ENCODE peak calls at places on chromosomes 16 and 17, in nine cellular contexts. G is AML-193; T is lung microvascular endothelial cell; A is stimulated activated CD8-positive, alpha-beta memory T cell treated with anti-CD3 and anti-CD28 coated beads, Interleukin-2, amount 100 ng/mL, for 48 hours; B is HT-29; L is left kidney; Z is amniotic epithelial cell; C is NCI-H2081; D is left colon. V is an unnamed sample.

GRCh38 chr16:87332150-87332549 is 15.0 kb upstream of the C16orf95 start:
- DNase-seq in G (no peak), T (no peak), A (no peak), B (no peak), L (no peak), Z (peak; percentile 16), C (no peak), D (no peak), V (no peak)

GRCh38 chr16:27404163-27404823 is 2.3 kb downstream of the IL21R start:
- DNase-seq in G (no peak), T (no peak), A (no peak), B (no peak), L (no peak), Z (no peak), C (no peak), D (no peak), V (no peak)

GRCh38 chr17:80224683-80225082 is 4.5 kb downstream of the SLC26A11 start:
- DNase-seq in G (no peak), T (no peak), A (no peak), B (no peak), L (no peak), Z (no peak), C (no peak), D (no peak), V (no peak)

GRCh38 chr17:56629450-56630187 is 36.1 kb downstream of the NOG start:
- DNase-seq in G (no peak), T (peak; percentile 8), A (no peak), B (peak; percentile 12), L (peak; percentile 53), Z (peak; percentile 2), C (no peak), D (no peak), V (no peak)

GRCh38 chr16:87308826-87309225 is 8.4 kb downstream of the C16orf95 start:
- DNase-seq in G (no peak), T (no peak), A (no peak), B (no peak), L (no peak), Z (no peak), C (no peak), D (no peak), V (no peak)

GRCh38 chr17:78958556-78959191 is 21.0 kb downstream of the LGALS3BP start:
- DNase-seq in G (no peak), T (peak; percentile 28), A (no peak), B (peak; percentile 66), L (no peak), Z (peak; percentile 79), C (no peak), D (no peak), V (no peak)

GRCh38 chr17:6172642-6173330 is 102.6 kb downstream of the WSCD1 start:
- DNase-seq in G (no peak), T (no peak), A (no peak), B (no peak), L (no peak), Z (no peak), C (no peak), D (no peak), V (no peak)

GRCh38 chr16:75385507-75386152 is 47.7 kb downstream of the CFDP1 start:
- DNase-seq in G (peak; percentile 80), T (peak; percentile 85), A (no peak), B (peak; percentile 80), L (peak; percentile 81), Z (peak; percentile 85), C (peak; percentile 28), D (no peak), V (peak; percentile 23)

GRCh38 chr17:320809-321385 is 31.7 kb downstream of the RPH3AL start:
- DNase-seq in G (no peak), T (no peak), A (no peak), B (peak; percentile 69), L (peak; percentile 91), Z (no peak), C (no peak), D (no peak), V (no peak)

GRCh38 chr16:11064202-11064540 is 119.8 kb downstream of the CLEC16A start:
- DNase-seq in G (no peak), T (no peak), A (no peak), B (no peak), L (no peak), Z (no peak), C (no peak), D (no peak), V (no peak)

GRCh38 chr17:36600936-36601302 is 464 bp upstream of the MRM1 start:
- DNase-seq in G (no peak), T (no peak), A (peak; percentile 12), B (no peak), L (no peak), Z (no peak), C (no peak), D (no peak), V (no peak)

GRCh38 chr16:818592-818991 is 18.1 kb upstream of the GNG13 start:
- DNase-seq in G (no peak), T (no peak), A (no peak), B (no peak), L (no peak), Z (no peak), C (no peak), D (no peak), V (no peak)

GRCh38 chr17:21200590-21201301 is 13.2 kb downstream of the TMEM11 start:
- DNase-seq in G (no peak), T (no peak), A (no peak), B (no peak), L (no peak), Z (no peak), C (no peak), D (no peak), V (no peak)

GRCh38 chr17:57833597-57833939 is 16.3 kb downstream of the MRPS23 start:
- DNase-seq in G (no peak), T (no peak), A (no peak), B (no peak), L (no peak), Z (no peak), C (no peak), D (no peak), V (no peak)

GRCh38 chr16:4123617-4124300 is 7.5 kb upstream of the ADCY9 start:
- DNase-seq in G (no peak), T (no peak), A (no peak), B (no peak), L (no peak), Z (peak; percentile 33), C (no peak), D (no peak), V (no peak)

GRCh38 chr16:2736476-2737237 is 15.8 kb upstream of the SRRM2 start:
- DNase-seq in G (no peak), T (no peak), A (no peak), B (no peak), L (no peak), Z (no peak), C (no peak), D (no peak), V (no peak)

GRCh38 chr17:72554508-72554907 is 433.7 kb downstream of the SOX9 start:
- DNase-seq in G (no peak), T (no peak), A (no peak), B (no peak), L (no peak), Z (no peak), C (no peak), D (no peak), V (no peak)

GRCh38 chr16:28218109-28218508 is 6.3 kb upstream of the XPO6 start:
- DNase-seq in G (peak; percentile 68), T (peak; percentile 63), A (peak; percentile 23), B (no peak), L (no peak), Z (peak; percentile 70), C (no peak), D (peak; percentile 31), V (no peak)